ENCODE peak calls at places on chromosomes 4 and X, in six cellular contexts. B is HEK293T, Z is psoas muscle, C is NCI-H2081, Q is NCI-H446 treated with DMSO at 0.1 percent for 48 hours, G is transverse colon. R is an unnamed sample.

GRCh38 chr4:145566767-145567166 is 52.4 kb upstream of the MMAA start:
- DNase-seq in B (no peak), Z (no peak), C (no peak), Q (no peak), G (no peak), R (no peak)

GRCh38 chrX:56812515-56813105 is 83.6 kb downstream of the NBDY start:
- DNase-seq in B (no peak), Z (no peak), C (no peak), Q (no peak), G (no peak), R (no peak)

GRCh38 chr4:81314196-81314896 is 99.3 kb upstream of the PRKG2 start:
- DNase-seq in B (no peak), Z (no peak), C (peak; percentile 78), Q (no peak), G (peak; percentile 97), R (no peak)

GRCh38 chr4:52976523-52977230 is 114.6 kb downstream of the RASL11B start:
- DNase-seq in B (no peak), Z (no peak), C (no peak), Q (no peak), G (no peak), R (no peak)

GRCh38 chrX:120015145-120016067 is 62.1 kb downstream of the RHOXF2B start:
- DNase-seq in B (no peak), Z (no peak), C (peak; percentile 66), Q (no peak), G (no peak), R (no peak)

GRCh38 chrX:112961981-112962380 is 121.3 kb upstream of the AMOT start:
- DNase-seq in B (no peak), Z (no peak), C (no peak), Q (no peak), G (no peak), R (no peak)

GRCh38 chr4:186685744-186686143 is 37.9 kb downstream of the FAT1 start:
- DNase-seq in B (no peak), Z (no peak), C (no peak), Q (no peak), G (no peak), R (no peak)

GRCh38 chr4:147994076-147994475 is 262.2 kb downstream of the ARHGAP10 start:
- DNase-seq in B (no peak), Z (no peak), C (no peak), Q (peak; percentile 38), G (no peak), R (no peak)

GRCh38 chrX:16239211-16239610 is 71.9 kb downstream of the MAGEB17 start:
- DNase-seq in B (no peak), Z (no peak), C (no peak), Q (no peak), G (no peak), R (no peak)

GRCh38 chr4:185145572-185145971 is 2.5 kb downstream of the SLC25A4 start:
- DNase-seq in B (no peak), Z (peak; percentile 50), C (no peak), Q (no peak), G (no peak), R (no peak)

GRCh38 chr4:186622788-186623464 is 67.6 kb upstream of the MTNR1A start:
- DNase-seq in B (no peak), Z (peak; percentile 36), C (no peak), Q (no peak), G (no peak), R (no peak)

GRCh38 chrX:76026292-76026691 is 146.6 kb upstream of the PBDC1 start:
- DNase-seq in B (no peak), Z (no peak), C (no peak), Q (no peak), G (no peak), R (no peak)

GRCh38 chr4:109177411-109177810 is 125.0 kb downstream of the COL25A1 start:
- DNase-seq in B (no peak), Z (no peak), C (no peak), Q (peak; percentile 94), G (no peak), R (no peak)

GRCh38 chr4:148444296-148445070 is 2.3 kb upstream of the NR3C2 start:
- DNase-seq in B (peak; percentile 28), Z (peak; percentile 51), C (no peak), Q (no peak), G (peak; percentile 40), R (peak; percentile 31)

GRCh38 chrX:1945879-1946278 is 331.0 kb downstream of the ASMT start:
- DNase-seq in B (no peak), Z (no peak), C (no peak), Q (no peak), G (no peak), R (no peak)

GRCh38 chrX:18886344-18887161 is 97.4 kb downstream of the PHKA2 start:
- DNase-seq in B (peak; percentile 69), Z (peak; percentile 77), C (peak; percentile 70), Q (no peak), G (peak; percentile 81), R (peak; percentile 49)

GRCh38 chrX:131332331-131332730 is 43.2 kb upstream of the IGSF1 start:
- DNase-seq in B (no peak), Z (no peak), C (no peak), Q (no peak), G (no peak), R (no peak)

GRCh38 chr4:74098628-74098995 is 383 bp downstream of the CXCL2 start:
- DNase-seq in B (no peak), Z (no peak), C (no peak), Q (no peak), G (peak; percentile 23), R (no peak)

GRCh38 chr4:30768278-30768677 is 48.1 kb downstream of the PCDH7 start:
- DNase-seq in B (no peak), Z (no peak), C (no peak), Q (no peak), G (no peak), R (no peak)

GRCh38 chr4:186297013-186297645 is 31.1 kb downstream of the F11 start:
- DNase-seq in B (peak; percentile 10), Z (no peak), C (peak; percentile 48), Q (no peak), G (no peak), R (peak; percentile 61)

GRCh38 chr4:79923290-79923689 is 149.7 kb downstream of the ANTXR2 start:
- DNase-seq in B (no peak), Z (no peak), C (no peak), Q (no peak), G (no peak), R (no peak)

GRCh38 chr4:140996757-140997156 is 136.5 kb downstream of the RNF150 start:
- DNase-seq in B (no peak), Z (no peak), C (no peak), Q (peak; percentile 39), G (no peak), R (no peak)

GRCh38 chrX:104113237-104113965 is 1.1 kb downstream of the ZCCHC18 start:
- DNase-seq in B (peak; percentile 77), Z (peak; percentile 33), C (peak; percentile 80), Q (peak; percentile 28), G (peak; percentile 53), R (no peak)

GRCh38 chr4:140238353-140239041 is 84.5 kb upstream of the MAML3 start:
- DNase-seq in B (no peak), Z (peak; percentile 93), C (peak; percentile 98), Q (peak; percentile 95), G (peak; percentile 84), R (no peak)

GRCh38 chr4:66169341-66169740 is 499.1 kb upstream of the EPHA5 start:
- DNase-seq in B (peak; percentile 6), Z (no peak), C (peak; percentile 2), Q (no peak), G (no peak), R (no peak)

GRCh38 chr4:146477054-146477453 is 44.7 kb downstream of the SLC10A7 start:
- DNase-seq in B (no peak), Z (no peak), C (no peak), Q (no peak), G (no peak), R (no peak)

GRCh38 chrX:102712216-102712966 is at the start of gene GPRASP2:
- DNase-seq in B (peak; percentile 43), Z (peak; percentile 47), C (peak; percentile 25), Q (no peak), G (peak; percentile 38), R (peak; percentile 18)

GRCh38 chr4:154491341-154491679 is 289 bp downstream of the DCHS2 start:
- DNase-seq in B (peak; percentile 35), Z (no peak), C (peak; percentile 25), Q (no peak), G (peak; percentile 10), R (peak; percentile 58)

GRCh38 chr4:4474496-4474895 is 67.4 kb downstream of the STX18 start:
- DNase-seq in B (no peak), Z (no peak), C (no peak), Q (no peak), G (no peak), R (no peak)

GRCh38 chrX:13110427-13111324 is 66.3 kb upstream of the FAM9C start:
- DNase-seq in B (no peak), Z (peak; percentile 25), C (peak; percentile 43), Q (peak; percentile 15), G (peak; percentile 51), R (no peak)

GRCh38 chrX:130091976-130092522 is 18.2 kb downstream of the ELF4 start:
- DNase-seq in B (no peak), Z (peak; percentile 50), C (no peak), Q (no peak), G (peak; percentile 83), R (no peak)

GRCh38 chrX:54029543-54030143 is 14.6 kb downstream of the PHF8 start:
- DNase-seq in B (no peak), Z (no peak), C (peak; percentile 81), Q (no peak), G (no peak), R (no peak)

GRCh38 chrX:1398431-1399340 is 6.8 kb upstream of the SLC25A6 start:
- DNase-seq in B (no peak), Z (peak; percentile 18), C (no peak), Q (no peak), G (no peak), R (no peak)

GRCh38 chr4:20428410-20429160 is 176.9 kb downstream of the SLIT2 start:
- DNase-seq in B (no peak), Z (no peak), C (peak; percentile 61), Q (no peak), G (no peak), R (no peak)

GRCh38 chr4:15368906-15369305 is 58.9 kb upstream of the C1QTNF7 start:
- DNase-seq in B (no peak), Z (no peak), C (no peak), Q (no peak), G (no peak), R (no peak)

GRCh38 chrX:111759676-111760075 is 78.7 kb downstream of the ALG13 start:
- DNase-seq in B (no peak), Z (no peak), C (no peak), Q (peak; percentile 26), G (no peak), R (no peak)

GRCh38 chrX:19874391-19875050 is 12.9 kb downstream of the SH3KBP1 start:
- DNase-seq in B (no peak), Z (no peak), C (no peak), Q (no peak), G (no peak), R (no peak)